ENCODE peak calls at places on chromosomes 4 and X, in six cellular contexts. One of them, this sample, is unnamed. For H3K9me3, the result is how much of the 10 kb centered on the place peaks cover.

GRCh38 chrX:118763489-118763888 is 36.1 kb downstream of the IL13RA1 start:
- DNase-seq in suprapubic skin: no peak
- DNase-seq in SK-N-MC: no peak
- DNase-seq in HCT116: no peak
- DNase-seq in Panc1: no peak
- DNase-seq in sigmoid colon: no peak
- DNase-seq in this sample: no peak

GRCh38 chr4:108166441-108167315 is 2.1 kb downstream of the LEF1 start:
- DNase-seq in HCT116: no peak
- DNase-seq in SK-N-MC: no peak
- DNase-seq in suprapubic skin: no peak
- DNase-seq in sigmoid colon: no peak
- DNase-seq in Panc1: no peak
- DNase-seq in this sample: no peak

GRCh38 chrX:132853040-132853439 is 105.4 kb downstream of the HS6ST2 start:
- DNase-seq in Panc1: no peak
- DNase-seq in SK-N-MC: no peak
- DNase-seq in HCT116: no peak
- DNase-seq in sigmoid colon: no peak
- DNase-seq in suprapubic skin: no peak
- DNase-seq in this sample: no peak

GRCh38 chrX:42505057-42505456 is 272.9 kb downstream of the PPP1R2C start:
- DNase-seq in Panc1: no peak
- DNase-seq in SK-N-MC: no peak
- DNase-seq in HCT116: no peak
- DNase-seq in sigmoid colon: no peak
- DNase-seq in suprapubic skin: no peak
- DNase-seq in this sample: no peak

GRCh38 chr4:80143305-80143679 is 54.0 kb upstream of the PRDM8 start:
- DNase-seq in suprapubic skin: no peak
- DNase-seq in SK-N-MC: no peak
- DNase-seq in Panc1: no peak
- DNase-seq in sigmoid colon: no peak
- DNase-seq in HCT116: no peak
- DNase-seq in this sample: no peak

GRCh38 chr4:79087091-79087490 is 147.9 kb upstream of the PAQR3 start:
- DNase-seq in Panc1: no peak
- DNase-seq in sigmoid colon: no peak
- DNase-seq in SK-N-MC: no peak
- DNase-seq in suprapubic skin: no peak
- DNase-seq in HCT116: no peak
- DNase-seq in this sample: no peak

GRCh38 chrX:920234-920799 is 289.7 kb downstream of the SHOX start:
- DNase-seq in Panc1: no peak
- DNase-seq in SK-N-MC: no peak
- DNase-seq in HCT116: no peak
- DNase-seq in suprapubic skin: no peak
- DNase-seq in sigmoid colon: no peak
- DNase-seq in this sample: no peak

GRCh38 chr4:34733185-34733916 is 1511.0 kb downstream of the ARAP2 start:
- DNase-seq in HCT116: no peak
- DNase-seq in SK-N-MC: no peak
- DNase-seq in sigmoid colon: no peak
- DNase-seq in suprapubic skin: no peak
- DNase-seq in Panc1: no peak
- DNase-seq in this sample: no peak

GRCh38 chrX:78168065-78168464 is 28.6 kb upstream of the TAF9B start:
- DNase-seq in sigmoid colon: no peak
- DNase-seq in SK-N-MC: no peak
- DNase-seq in Panc1: no peak
- DNase-seq in HCT116: no peak
- DNase-seq in suprapubic skin: no peak
- DNase-seq in this sample: no peak

GRCh38 chrX:101452051-101452450 is 33.2 kb upstream of the ARMCX4 start:
- DNase-seq in sigmoid colon: no peak
- DNase-seq in SK-N-MC: no peak
- DNase-seq in suprapubic skin: no peak
- DNase-seq in Panc1: no peak
- DNase-seq in HCT116: no peak
- DNase-seq in this sample: no peak

GRCh38 chr4:82192153-82192552 is 181.6 kb downstream of the HNRNPD start:
- DNase-seq in suprapubic skin: no peak
- DNase-seq in SK-N-MC: no peak
- DNase-seq in sigmoid colon: no peak
- DNase-seq in Panc1: no peak
- DNase-seq in HCT116: no peak
- DNase-seq in this sample: no peak

DNA sequence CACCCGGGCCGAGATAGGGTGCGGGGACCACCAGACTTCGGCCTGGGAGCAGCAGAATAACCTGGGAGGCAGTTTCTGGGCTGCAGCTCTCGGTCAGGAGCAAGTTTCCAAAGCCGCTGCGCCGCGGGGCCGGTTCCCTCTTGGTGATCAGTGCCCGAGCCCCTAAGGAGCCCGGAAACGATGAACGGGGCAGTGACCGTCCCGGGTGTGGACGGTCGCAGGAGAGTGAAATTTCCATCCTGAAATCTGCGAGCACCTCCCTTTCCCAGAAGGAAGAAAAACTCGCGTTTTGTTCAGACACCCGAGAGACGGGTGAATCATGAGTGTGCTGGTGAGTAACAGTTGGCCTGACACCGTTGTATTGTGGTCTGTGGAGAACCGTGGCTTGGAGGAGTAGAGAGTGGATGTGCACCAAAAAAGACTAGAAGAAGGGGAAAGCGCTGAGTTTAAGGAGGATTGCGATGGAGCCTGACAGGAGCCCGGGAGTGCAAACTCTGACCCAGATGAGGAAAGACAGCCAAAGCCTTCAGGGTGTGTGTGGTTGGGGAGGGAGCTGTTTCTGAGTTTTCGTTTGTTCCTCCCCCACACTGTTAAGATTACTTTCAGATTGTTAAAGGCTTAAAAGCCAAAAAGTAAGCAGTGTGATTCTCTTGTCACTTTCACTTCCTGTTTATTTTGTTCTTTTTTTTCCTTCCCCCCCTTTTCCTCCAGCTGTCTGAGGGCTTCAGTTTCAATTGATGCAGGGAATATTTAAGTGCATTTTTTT is 824 bp downstream of the MCUB start:
- DNase-seq in HCT116: no peak
- DNase-seq in suprapubic skin: peak
- DNase-seq in Panc1: no peak
- DNase-seq in SK-N-MC: peak
- DNase-seq in sigmoid colon: peak
- DNase-seq in this sample: peak
- TF ChIP-seq POLR2AphosphoS5 in HCT116: no peak
- TF ChIP-seq POLR2AphosphoS5 in suprapubic skin: no peak
- TF ChIP-seq POLR2AphosphoS5 in Panc1: no peak
- TF ChIP-seq POLR2AphosphoS5 in SK-N-MC: no peak
- TF ChIP-seq POLR2AphosphoS5 in sigmoid colon: no peak
- TF ChIP-seq POLR2AphosphoS5 in this sample: no peak

DNA sequence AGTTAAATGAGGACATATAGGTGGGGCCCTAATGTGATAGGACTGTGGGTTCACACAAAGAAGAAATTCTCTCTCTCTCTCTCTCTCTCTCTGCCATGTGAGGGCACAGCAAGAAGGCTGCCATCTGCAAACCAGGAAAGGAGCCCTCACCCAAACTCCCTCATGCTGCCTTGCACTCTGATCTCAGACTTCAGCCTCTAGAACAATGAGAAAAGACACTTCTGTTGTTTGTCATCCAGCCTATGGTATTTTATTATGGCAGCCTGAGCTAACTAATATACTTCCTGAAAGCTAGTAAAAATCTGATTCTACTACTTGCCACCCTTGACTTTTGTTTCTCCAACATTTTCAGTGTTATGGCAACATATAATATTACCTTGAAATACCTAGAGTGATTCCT is 425.9 kb downstream of the SPOCK3 start:
- DNase-seq in HCT116: no peak
- DNase-seq in suprapubic skin: no peak
- DNase-seq in SK-N-MC: no peak
- DNase-seq in Panc1: no peak
- DNase-seq in sigmoid colon: no peak
- DNase-seq in this sample: no peak
- H3K9me3 ChIP-seq in HCT116: under half
- H3K9me3 ChIP-seq in suprapubic skin: under half
- H3K9me3 ChIP-seq in SK-N-MC: under half
- H3K9me3 ChIP-seq in Panc1: under half
- H3K9me3 ChIP-seq in sigmoid colon: under half
- H3K9me3 ChIP-seq in this sample: under half

GRCh38 chrX:10048076-10048475 is 80.9 kb downstream of the CLDN34 start:
- DNase-seq in SK-N-MC: no peak
- DNase-seq in suprapubic skin: no peak
- DNase-seq in Panc1: no peak
- DNase-seq in HCT116: no peak
- DNase-seq in sigmoid colon: no peak
- DNase-seq in this sample: no peak

GRCh38 chrX:10047133-10047532 is 80.0 kb downstream of the CLDN34 start:
- DNase-seq in suprapubic skin: no peak
- DNase-seq in HCT116: no peak
- DNase-seq in sigmoid colon: no peak
- DNase-seq in SK-N-MC: no peak
- DNase-seq in Panc1: no peak
- DNase-seq in this sample: no peak

GRCh38 chrX:10047631-10048030 is 80.5 kb downstream of the CLDN34 start:
- DNase-seq in sigmoid colon: no peak
- DNase-seq in suprapubic skin: no peak
- DNase-seq in SK-N-MC: no peak
- DNase-seq in HCT116: no peak
- DNase-seq in Panc1: no peak
- DNase-seq in this sample: no peak

GRCh38 chrX:10049246-10049645 is 82.1 kb downstream of the CLDN34 start:
- DNase-seq in SK-N-MC: no peak
- DNase-seq in suprapubic skin: no peak
- DNase-seq in sigmoid colon: no peak
- DNase-seq in HCT116: no peak
- DNase-seq in Panc1: no peak
- DNase-seq in this sample: no peak

DNA sequence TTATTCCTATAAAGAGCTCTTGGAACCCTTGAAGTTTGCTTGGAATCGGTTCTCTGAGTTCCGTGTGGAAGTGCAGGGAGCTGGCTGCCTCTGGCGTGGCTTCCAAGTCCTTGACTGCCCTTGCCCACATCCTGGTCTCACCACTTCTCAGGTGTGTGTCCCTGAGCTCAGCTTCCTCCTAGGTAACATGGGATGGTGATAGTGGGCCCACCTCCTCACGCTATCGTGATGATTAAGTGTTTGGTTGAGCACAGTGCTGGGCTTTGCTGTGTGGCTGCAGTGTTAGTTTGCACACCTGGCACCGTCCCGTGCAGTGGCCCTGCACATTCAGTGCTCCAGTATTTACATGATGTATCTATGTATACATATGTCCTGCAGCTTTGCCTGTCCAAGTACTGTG is 81.5 kb downstream of the CLDN34 start:
- DNase-seq in sigmoid colon: no peak
- DNase-seq in Panc1: no peak
- DNase-seq in HCT116: no peak
- DNase-seq in SK-N-MC: no peak
- DNase-seq in suprapubic skin: no peak
- DNase-seq in this sample: no peak
- TF ChIP-seq POLR2AphosphoS5 in sigmoid colon: no peak
- TF ChIP-seq POLR2AphosphoS5 in Panc1: no peak
- TF ChIP-seq POLR2AphosphoS5 in HCT116: no peak
- TF ChIP-seq POLR2AphosphoS5 in SK-N-MC: no peak
- TF ChIP-seq POLR2AphosphoS5 in suprapubic skin: no peak
- TF ChIP-seq POLR2AphosphoS5 in this sample: no peak

DNA sequence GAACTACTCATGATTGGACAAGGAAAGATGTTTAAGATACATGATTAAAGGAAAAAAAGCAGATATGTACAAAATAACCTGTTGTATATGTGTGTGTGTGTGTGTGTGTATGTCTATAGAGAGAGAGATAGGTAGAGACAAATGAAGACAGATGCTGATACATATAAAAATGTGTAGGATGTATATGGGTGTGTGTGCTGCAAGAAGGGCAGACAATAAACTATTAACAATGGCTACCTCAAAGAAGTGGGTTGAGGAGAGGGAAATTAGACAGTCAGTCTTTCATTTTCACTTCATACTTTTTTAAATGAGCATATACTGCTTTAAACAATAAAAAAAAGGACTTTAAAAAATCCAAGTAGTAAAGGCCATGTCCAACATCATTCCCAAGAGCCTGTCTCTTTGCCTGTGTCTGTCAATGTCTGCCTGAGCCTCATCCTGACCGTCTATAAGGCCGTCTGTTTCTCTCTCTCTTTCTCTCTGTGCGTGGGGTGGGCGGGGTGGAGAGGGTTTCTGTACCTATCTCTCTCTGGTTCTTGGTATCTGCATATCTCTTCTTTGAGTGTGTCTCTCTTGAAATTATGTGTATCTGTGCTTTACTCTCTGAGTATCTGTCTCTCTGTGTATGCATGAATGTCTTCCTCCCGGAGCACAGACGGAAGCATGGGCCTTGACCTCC is 62.8 kb downstream of the LRBA start:
- DNase-seq in suprapubic skin: no peak
- DNase-seq in Panc1: no peak
- DNase-seq in HCT116: no peak
- DNase-seq in sigmoid colon: no peak
- DNase-seq in SK-N-MC: no peak
- DNase-seq in this sample: no peak
- H3K9me3 ChIP-seq in suprapubic skin: under half
- H3K9me3 ChIP-seq in Panc1: under half
- H3K9me3 ChIP-seq in HCT116: under half
- H3K9me3 ChIP-seq in sigmoid colon: under half
- H3K9me3 ChIP-seq in SK-N-MC: under half
- H3K9me3 ChIP-seq in this sample: under half

DNA sequence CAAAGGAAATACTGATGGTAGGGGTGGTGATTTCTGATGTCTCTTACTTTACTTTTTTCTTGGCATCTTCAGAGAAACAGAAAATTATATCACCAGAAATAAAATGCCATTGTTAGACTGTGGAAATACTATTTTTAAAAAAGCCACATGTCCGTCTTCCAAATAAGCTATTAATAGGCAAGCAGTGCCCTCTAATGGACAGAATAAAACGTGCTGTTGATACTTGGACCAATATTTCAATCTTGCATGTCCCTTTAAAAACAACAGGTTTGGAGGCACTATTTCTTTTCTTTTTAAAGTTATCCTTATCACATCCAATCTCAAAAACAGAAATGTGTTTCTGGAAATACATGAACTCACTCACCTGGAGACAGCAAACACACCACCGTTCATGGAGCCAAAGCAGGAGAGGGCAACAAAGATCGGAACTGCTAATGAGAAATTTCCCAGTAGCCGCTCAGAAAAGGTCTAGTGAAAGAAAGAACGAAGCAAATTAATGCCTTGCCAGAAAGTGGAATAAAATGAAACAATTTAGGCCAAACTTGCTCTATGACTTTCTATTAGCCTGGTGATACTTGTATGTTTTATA is 59.2 kb downstream of the SLC7A11 start:
- DNase-seq in SK-N-MC: no peak
- DNase-seq in Panc1: no peak
- DNase-seq in suprapubic skin: no peak
- DNase-seq in sigmoid colon: no peak
- DNase-seq in HCT116: peak
- DNase-seq in this sample: no peak
- TF ChIP-seq POLR2AphosphoS5 in SK-N-MC: no peak
- TF ChIP-seq POLR2AphosphoS5 in Panc1: no peak
- TF ChIP-seq POLR2AphosphoS5 in suprapubic skin: no peak
- TF ChIP-seq POLR2AphosphoS5 in sigmoid colon: no peak
- TF ChIP-seq POLR2AphosphoS5 in HCT116: no peak
- TF ChIP-seq POLR2AphosphoS5 in this sample: no peak